ENCODE peak calls at places on chromosomes 2 and 18, in nine cellular contexts. J is right lobe of liver, K is transverse colon, W is fibroblast of lung, P is tibial nerve, D is stomach, V is pancreas, Q is keratinocyte, F is DND-41. H is an unnamed sample. For H3K27me3 and H3K36me3, the result is how much of the 10 kb centered on the place peaks cover.

GRCh38 chr2:110903548-110903947 is 171.2 kb downstream of the ACOXL start:
- DNase-seq in J (no peak), K (peak), W (no peak), P (no peak), D (no peak), V (no peak), Q (no peak), F (no peak), H (no peak)

GRCh38 chr2:155266579-155266978 is 568.1 kb downstream of the KCNJ3 start:
- DNase-seq in J (no peak), K (no peak), W (no peak), P (no peak), D (no peak), V (no peak), Q (no peak), F (no peak), H (no peak)

GRCh38 chr2:177296047-177296446 is 31.5 kb upstream of the NFE2L2 start:
- DNase-seq in J (no peak), K (no peak), W (peak), P (no peak), D (no peak), V (no peak), Q (no peak), F (no peak), H (no peak)

GRCh38 chr2:166090346-166090745 is 37.5 kb downstream of the SCN1A start:
- DNase-seq in J (no peak), K (no peak), W (peak), P (no peak), D (no peak), V (no peak), Q (no peak), F (no peak), H (no peak)

GRCh38 chr18:60372598-60372997 is at the start of gene MC4R:
- DNase-seq in J (no peak), K (peak), W (peak), P (no peak), D (no peak), V (no peak), Q (no peak), F (peak), H (peak)

GRCh38 chr2:197515277-197515797 is 529 bp upstream of the MOB4 start:
- DNase-seq in J (no peak), K (no peak), W (no peak), P (no peak), D (no peak), V (no peak), Q (no peak), F (no peak), H (peak)

GRCh38 chr2:135047295-135047694 is at the start of gene MAP3K19:
- DNase-seq in J (no peak), K (no peak), W (no peak), P (no peak), D (no peak), V (no peak), Q (no peak), F (no peak), H (peak)

GRCh38 chr18:48136051-48136543 is 205.6 kb upstream of the SMAD2 start:
- DNase-seq in J (peak), K (peak), W (no peak), P (no peak), D (peak), V (peak), Q (no peak), F (no peak), H (peak)

GRCh38 chr2:96802281-96802595 is 13.8 kb upstream of the CNNM3 start:
- DNase-seq in J (no peak), K (no peak), W (peak), P (no peak), D (no peak), V (no peak), Q (no peak), F (no peak), H (no peak)

GRCh38 chr2:219178377-219179175 is 501 bp downstream of the RETREG2 start:
- DNase-seq in J (peak), K (peak), W (peak), P (peak), D (peak), V (peak), Q (no peak), F (peak), H (peak)

GRCh38 chr18:21389283-21389682 is 147.3 kb downstream of the GREB1L start:
- DNase-seq in J (no peak), K (no peak), W (no peak), P (no peak), D (no peak), V (no peak), Q (no peak), F (no peak), H (no peak)

GRCh38 chr2:224146356-224147160 is 107.5 kb upstream of the SERPINE2 start:
- DNase-seq in J (no peak), K (peak), W (no peak), P (no peak), D (no peak), V (no peak), Q (peak), F (no peak), H (no peak)

GRCh38 chr18:46720521-46720920 is 36.3 kb downstream of the ST8SIA5 start:
- DNase-seq in J (no peak), K (no peak), W (no peak), P (no peak), D (no peak), V (no peak), Q (no peak), F (no peak), H (no peak)

GRCh38 chr2:214103199-214104001 is 307.5 kb upstream of the VWC2L start:
- DNase-seq in J (no peak), K (peak), W (peak), P (no peak), D (no peak), V (no peak), Q (no peak), F (peak), H (no peak)

GRCh38 chr2:150274108-150274507 is 213.4 kb downstream of the RND3 start:
- DNase-seq in J (no peak), K (no peak), W (peak), P (no peak), D (no peak), V (no peak), Q (peak), F (no peak), H (no peak)

GRCh38 chr18:33116376-33116775 is 324.1 kb downstream of the CCDC178 start:
- DNase-seq in J (no peak), K (peak), W (peak), P (no peak), D (peak), V (peak), Q (no peak), F (no peak), H (peak)

GRCh38 chr2:131055169-131056065 is 37.8 kb downstream of the FAM168B start:
- DNase-seq in J (no peak), K (no peak), W (peak), P (no peak), D (no peak), V (no peak), Q (no peak), F (no peak), H (no peak)

GRCh38 chr2:60553496-60553991 is at the start of gene BCL11A:
- DNase-seq in J (no peak), K (peak), W (peak), P (no peak), D (peak), V (peak), Q (peak), F (peak), H (peak)

GRCh38 chr2:150607471-150607870 is 120.0 kb upstream of the RND3 start:
- DNase-seq in J (no peak), K (no peak), W (no peak), P (no peak), D (no peak), V (no peak), Q (no peak), F (peak), H (no peak)

GRCh38 chr2:100990166-100990565 is 11.9 kb upstream of the RPL31 start:
- DNase-seq in J (no peak), K (no peak), W (no peak), P (no peak), D (no peak), V (no peak), Q (no peak), F (no peak), H (no peak)

GRCh38 chr2:178377046-178377445 is 73.9 kb downstream of the PRKRA start:
- DNase-seq in J (no peak), K (no peak), W (no peak), P (no peak), D (no peak), V (no peak), Q (no peak), F (no peak), H (no peak)

GRCh38 chr18:13570856-13571495 is 155.4 kb downstream of the FAM210A start:
- DNase-seq in J (no peak), K (no peak), W (peak), P (no peak), D (no peak), V (no peak), Q (no peak), F (no peak), H (no peak)

GRCh38 chr2:217837001-217837491 is 165.7 kb downstream of the TNS1 start:
- DNase-seq in J (no peak), K (peak), W (peak), P (peak), D (peak), V (peak), Q (no peak), F (no peak), H (no peak)

GRCh38 chr2:57759822-57760300 is 286.7 kb upstream of the VRK2 start:
- DNase-seq in J (peak), K (peak), W (peak), P (peak), D (peak), V (peak), Q (no peak), F (peak), H (peak)

GRCh38 chr2:8296340-8296739 is 385.5 kb upstream of the ID2 start:
- DNase-seq in J (no peak), K (no peak), W (no peak), P (no peak), D (no peak), V (no peak), Q (no peak), F (no peak), H (no peak)

GRCh38 chr18:58762781-58763171 is 91.5 kb downstream of the MALT1 start:
- DNase-seq in J (no peak), K (no peak), W (no peak), P (no peak), D (no peak), V (no peak), Q (no peak), F (no peak), H (no peak)

GRCh38 chr18:58766164-58766563 is 94.9 kb downstream of the MALT1 start:
- DNase-seq in J (peak), K (peak), W (no peak), P (no peak), D (no peak), V (no peak), Q (no peak), F (no peak), H (no peak)

GRCh38 chr18:58758606-58759005 is 87.3 kb downstream of the MALT1 start:
- DNase-seq in J (no peak), K (no peak), W (no peak), P (no peak), D (no peak), V (no peak), Q (no peak), F (no peak), H (no peak)

GRCh38 chr18:58761241-58761969 is 90.1 kb downstream of the MALT1 start:
- DNase-seq in J (no peak), K (no peak), W (no peak), P (no peak), D (peak), V (no peak), Q (no peak), F (no peak), H (no peak)

GRCh38 chr18:58761970-58762780 is 90.9 kb downstream of the MALT1 start:
- DNase-seq in J (no peak), K (no peak), W (no peak), P (no peak), D (no peak), V (no peak), Q (no peak), F (no peak), H (no peak)
- H3K27me3 ChIP-seq in J (under half), K (under half), W (under half), P (under half), D (under half), V (under half), Q (under half), F (under half), H (under half)

GRCh38 chr2:124683536-124684407 is 658.7 kb downstream of the CNTNAP5 start:
- DNase-seq in J (no peak), K (no peak), W (peak), P (no peak), D (no peak), V (no peak), Q (no peak), F (no peak), H (no peak)
- H3K4me3 ChIP-seq in J (no peak), K (no peak), W (no peak), P (no peak), D (no peak), V (no peak), Q (no peak), F (no peak), H (no peak)

GRCh38 chr2:238274152-238274865 is 14.1 kb downstream of the PER2 start:
- DNase-seq in J (peak), K (peak), W (no peak), P (no peak), D (no peak), V (peak), Q (no peak), F (no peak), H (no peak)

GRCh38 chr2:238271061-238271554 is 17.3 kb downstream of the PER2 start:
- DNase-seq in J (no peak), K (no peak), W (no peak), P (no peak), D (peak), V (peak), Q (no peak), F (no peak), H (no peak)

GRCh38 chr2:238269741-238270140 is 18.7 kb downstream of the PER2 start:
- DNase-seq in J (no peak), K (no peak), W (no peak), P (no peak), D (no peak), V (peak), Q (no peak), F (no peak), H (no peak)

GRCh38 chr2:238270606-238271005 is 17.8 kb downstream of the PER2 start:
- DNase-seq in J (no peak), K (no peak), W (no peak), P (no peak), D (no peak), V (peak), Q (no peak), F (no peak), H (no peak)

GRCh38 chr2:238272156-238272555 is 16.3 kb downstream of the PER2 start:
- DNase-seq in J (no peak), K (no peak), W (no peak), P (no peak), D (no peak), V (peak), Q (no peak), F (no peak), H (no peak)
- H3K36me3 ChIP-seq in J (under half), K (under half), W (under half), P (under half), D (half or more), V (half or more), Q (under half), F (half or more), H (under half)

GRCh38 chr2:170816499-170817246 is at the start of gene GAD1:
- DNase-seq in J (peak), K (peak), W (peak), P (peak), D (peak), V (peak), Q (no peak), F (no peak), H (peak)

GRCh38 chr2:170817247-170817998 is 736 bp downstream of the GAD1 start:
- DNase-seq in J (no peak), K (no peak), W (peak), P (no peak), D (no peak), V (peak), Q (no peak), F (no peak), H (peak)

GRCh38 chr2:170817999-170818293 is 1.3 kb downstream of the GAD1 start:
- DNase-seq in J (no peak), K (no peak), W (no peak), P (no peak), D (no peak), V (no peak), Q (no peak), F (no peak), H (peak)

GRCh38 chr2:170819941-170820646 is 3.4 kb downstream of the GAD1 start:
- DNase-seq in J (no peak), K (no peak), W (no peak), P (no peak), D (no peak), V (peak), Q (no peak), F (no peak), H (no peak)

DNA sequence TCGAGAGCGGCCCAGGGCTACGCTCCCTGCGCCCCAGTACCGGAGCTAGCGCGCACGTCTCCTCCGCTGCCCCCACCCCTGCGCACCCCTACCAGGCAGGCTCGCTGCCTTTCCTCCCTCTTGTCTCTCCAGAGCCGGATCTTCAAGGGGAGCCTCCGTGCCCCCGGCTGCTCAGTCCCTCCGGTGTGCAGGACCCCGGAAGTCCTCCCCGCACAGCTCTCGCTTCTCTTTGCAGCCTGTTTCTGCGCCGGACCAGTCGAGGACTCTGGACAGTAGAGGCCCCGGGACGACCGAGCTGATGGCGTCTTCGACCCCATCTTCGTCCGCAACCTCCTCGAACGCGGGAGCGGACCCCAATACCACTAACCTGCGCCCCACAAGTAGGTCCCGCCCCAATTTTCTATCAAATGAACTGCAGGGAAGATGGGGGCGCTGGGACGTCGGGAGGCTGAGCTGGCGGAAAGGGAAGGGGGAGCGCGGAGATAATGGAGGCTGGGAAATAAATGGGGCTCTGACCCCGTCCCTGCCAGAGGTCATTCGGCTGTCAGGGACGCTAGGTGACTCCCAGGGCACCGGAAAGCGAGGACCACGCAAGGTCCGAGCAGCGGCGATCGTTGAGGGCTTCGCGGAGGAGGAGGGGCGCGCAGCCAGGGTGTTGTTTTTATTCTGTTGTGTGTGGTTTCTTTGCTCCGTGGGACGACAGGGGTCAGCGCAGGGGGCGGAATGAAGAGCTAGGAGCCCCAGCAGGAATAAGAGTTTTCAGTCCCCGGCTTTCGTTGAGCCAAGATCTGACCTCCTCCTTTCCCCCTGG is 1.8 kb downstream of the GAD1 start:
- DNase-seq in J (no peak), K (no peak), W (no peak), P (no peak), D (no peak), V (peak), Q (no peak), F (no peak), H (no peak)
- H3K27me3 ChIP-seq in J (half or more), K (half or more), W (half or more), P (under half), D (half or more), V (under half), Q (half or more), F (under half), H (under half)

DNA sequence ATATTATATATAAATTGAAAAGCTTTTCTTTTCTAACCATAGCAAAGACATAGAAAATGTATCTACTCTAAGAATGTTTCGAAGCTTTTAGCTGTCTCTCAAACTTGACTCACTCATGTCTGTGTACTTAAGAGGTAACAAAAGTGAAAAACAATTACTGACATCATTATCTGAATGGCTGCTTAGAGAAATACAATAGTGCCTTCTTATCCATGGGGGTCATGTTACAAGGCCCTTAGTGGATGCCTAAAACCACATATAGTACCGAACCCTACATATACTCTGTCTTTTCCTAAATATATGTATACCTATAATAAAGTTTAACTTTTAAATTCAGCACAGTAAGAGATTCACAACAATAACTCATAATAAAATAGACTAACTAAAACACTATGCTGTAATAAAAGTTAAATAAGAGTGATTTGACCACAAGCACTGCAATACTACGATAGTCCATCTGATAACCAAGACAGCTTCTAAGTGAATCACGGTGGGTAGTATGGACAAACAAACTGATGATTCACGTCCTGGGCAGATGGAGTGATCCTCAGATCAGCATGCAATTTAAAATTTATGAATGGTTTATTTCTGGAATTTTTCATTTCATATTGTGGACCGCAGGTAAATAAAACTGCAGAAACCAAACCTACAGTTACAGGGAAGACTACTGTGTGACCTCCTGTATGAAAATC is 246.2 kb downstream of the XIRP2 start:
- DNase-seq in J (no peak), K (no peak), W (peak), P (no peak), D (no peak), V (no peak), Q (no peak), F (no peak), H (no peak)
- H3K4me3 ChIP-seq in J (no peak), K (no peak), W (no peak), P (no peak), D (no peak), V (no peak), Q (no peak), F (no peak), H (no peak)

DNA sequence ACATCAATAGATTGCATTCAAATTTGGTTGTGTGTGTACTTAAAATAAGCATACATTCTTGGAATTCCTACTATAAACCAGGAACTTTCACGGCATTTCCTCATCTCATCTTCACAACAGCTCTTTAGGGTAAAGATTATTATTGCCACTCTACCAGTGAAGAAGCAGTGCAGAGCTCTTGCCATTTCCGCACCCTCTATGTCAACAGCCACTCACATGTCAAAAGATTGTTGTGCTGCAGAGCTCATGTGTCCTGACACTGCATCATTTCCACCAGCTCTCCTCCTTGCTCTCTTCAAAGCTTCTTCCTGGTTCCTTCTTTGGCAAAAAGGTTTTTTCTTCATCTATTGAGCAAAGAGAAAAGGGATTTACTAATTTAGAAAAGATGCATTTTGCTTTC is 26.5 kb upstream of the L3MBTL4 start:
- DNase-seq in J (no peak), K (no peak), W (no peak), P (no peak), D (no peak), V (no peak), Q (no peak), F (no peak), H (no peak)
- H3K36me3 ChIP-seq in J (under half), K (under half), W (under half), P (under half), D (under half), V (under half), Q (under half), F (under half), H (under half)